ENCODE peak calls at places on chromosomes 6 and 20, in six cellular contexts. One of them, this sample, is unnamed.

GRCh38 chr20:50528804-50529351 is 18.7 kb downstream of the PTPN1 start:
- DNase-seq in HFFc6: no peak
- DNase-seq in MV-4-11: no peak
- DNase-seq in HCT116: no peak
- DNase-seq in RPMI7951: no peak
- DNase-seq in Panc1: no peak
- DNase-seq in this sample: peak

GRCh38 chr6:148548065-148548748 is 198.6 kb upstream of the UST start:
- DNase-seq in HFFc6: peak
- DNase-seq in MV-4-11: no peak
- DNase-seq in HCT116: no peak
- DNase-seq in RPMI7951: peak
- DNase-seq in Panc1: no peak
- DNase-seq in this sample: peak

GRCh38 chr20:20872420-20872819 is 160.0 kb upstream of the RALGAPA2 start:
- DNase-seq in HFFc6: no peak
- DNase-seq in MV-4-11: no peak
- DNase-seq in HCT116: no peak
- DNase-seq in RPMI7951: no peak
- DNase-seq in Panc1: no peak
- DNase-seq in this sample: no peak

GRCh38 chr6:44651604-44652003 is 264.1 kb downstream of the CDC5L start:
- DNase-seq in HFFc6: no peak
- DNase-seq in MV-4-11: no peak
- DNase-seq in HCT116: no peak
- DNase-seq in RPMI7951: no peak
- DNase-seq in Panc1: no peak
- DNase-seq in this sample: no peak

GRCh38 chr6:41805830-41806774 is 18.6 kb downstream of the TOMM6 start:
- DNase-seq in HFFc6: no peak
- DNase-seq in MV-4-11: no peak
- DNase-seq in HCT116: no peak
- DNase-seq in RPMI7951: no peak
- DNase-seq in Panc1: no peak
- DNase-seq in this sample: no peak

GRCh38 chr6:157607317-157608109 is 215.5 kb upstream of the SNX9 start:
- DNase-seq in HFFc6: no peak
- DNase-seq in MV-4-11: no peak
- DNase-seq in HCT116: no peak
- DNase-seq in RPMI7951: no peak
- DNase-seq in Panc1: no peak
- DNase-seq in this sample: no peak

GRCh38 chr6:148358196-148358785 is 15.7 kb downstream of the SASH1 start:
- DNase-seq in HFFc6: no peak
- DNase-seq in MV-4-11: peak
- DNase-seq in HCT116: no peak
- DNase-seq in RPMI7951: no peak
- DNase-seq in Panc1: no peak
- DNase-seq in this sample: peak

GRCh38 chr6:119240257-119241123 is 109.1 kb downstream of the MAN1A1 start:
- DNase-seq in HFFc6: no peak
- DNase-seq in MV-4-11: no peak
- DNase-seq in HCT116: no peak
- DNase-seq in RPMI7951: no peak
- DNase-seq in Panc1: no peak
- DNase-seq in this sample: no peak

GRCh38 chr20:24866742-24867141 is 82.3 kb upstream of the CST7 start:
- DNase-seq in HFFc6: no peak
- DNase-seq in MV-4-11: no peak
- DNase-seq in HCT116: no peak
- DNase-seq in RPMI7951: no peak
- DNase-seq in Panc1: no peak
- DNase-seq in this sample: no peak

GRCh38 chr6:120857422-120857821 is 476.9 kb downstream of the TBC1D32 start:
- DNase-seq in HFFc6: no peak
- DNase-seq in MV-4-11: no peak
- DNase-seq in HCT116: no peak
- DNase-seq in RPMI7951: no peak
- DNase-seq in Panc1: no peak
- DNase-seq in this sample: no peak

GRCh38 chr20:50608750-50609104 is 82.6 kb downstream of the RIPOR3 start:
- DNase-seq in HFFc6: no peak
- DNase-seq in MV-4-11: no peak
- DNase-seq in HCT116: no peak
- DNase-seq in RPMI7951: no peak
- DNase-seq in Panc1: no peak
- DNase-seq in this sample: no peak

GRCh38 chr6:109609737-109610136 is 81.3 kb downstream of the AK9 start:
- DNase-seq in HFFc6: no peak
- DNase-seq in MV-4-11: no peak
- DNase-seq in HCT116: no peak
- DNase-seq in RPMI7951: no peak
- DNase-seq in Panc1: no peak
- DNase-seq in this sample: no peak

GRCh38 chr6:132715204-132715603 is 1.3 kb upstream of the VNN1 start:
- DNase-seq in HFFc6: peak
- DNase-seq in MV-4-11: peak
- DNase-seq in HCT116: peak
- DNase-seq in RPMI7951: peak
- DNase-seq in Panc1: peak
- DNase-seq in this sample: peak

GRCh38 chr6:136641873-136642465 is 91.7 kb upstream of the MAP7 start:
- DNase-seq in HFFc6: no peak
- DNase-seq in MV-4-11: no peak
- DNase-seq in HCT116: no peak
- DNase-seq in RPMI7951: no peak
- DNase-seq in Panc1: no peak
- DNase-seq in this sample: no peak

GRCh38 chr20:45140836-45141235 is 16.6 kb upstream of the WFDC12 start:
- DNase-seq in HFFc6: no peak
- DNase-seq in MV-4-11: no peak
- DNase-seq in HCT116: no peak
- DNase-seq in RPMI7951: no peak
- DNase-seq in Panc1: no peak
- DNase-seq in this sample: no peak

GRCh38 chr20:36624068-36624813 is 18.7 kb downstream of the RAB5IF start:
- DNase-seq in HFFc6: no peak
- DNase-seq in MV-4-11: no peak
- DNase-seq in HCT116: no peak
- DNase-seq in RPMI7951: no peak
- DNase-seq in Panc1: no peak
- DNase-seq in this sample: no peak

GRCh38 chr6:169207482-169207881 is 46.2 kb downstream of the THBS2 start:
- DNase-seq in HFFc6: no peak
- DNase-seq in MV-4-11: no peak
- DNase-seq in HCT116: no peak
- DNase-seq in RPMI7951: no peak
- DNase-seq in Panc1: no peak
- DNase-seq in this sample: no peak

GRCh38 chr20:16759161-16759523 is 11.0 kb downstream of the OTOR start:
- DNase-seq in HFFc6: no peak
- DNase-seq in MV-4-11: no peak
- DNase-seq in HCT116: no peak
- DNase-seq in RPMI7951: peak
- DNase-seq in Panc1: no peak
- DNase-seq in this sample: peak

GRCh38 chr6:118524686-118525085 is 23.4 kb upstream of the PLN start:
- DNase-seq in HFFc6: no peak
- DNase-seq in MV-4-11: no peak
- DNase-seq in HCT116: no peak
- DNase-seq in RPMI7951: no peak
- DNase-seq in Panc1: no peak
- DNase-seq in this sample: no peak

GRCh38 chr6:124927806-124928205 is 34.4 kb upstream of the RNF217 start:
- DNase-seq in HFFc6: no peak
- DNase-seq in MV-4-11: no peak
- DNase-seq in HCT116: peak
- DNase-seq in RPMI7951: peak
- DNase-seq in Panc1: no peak
- DNase-seq in this sample: peak

GRCh38 chr20:32218156-32218900 is 10.6 kb downstream of the POFUT1 start:
- DNase-seq in HFFc6: no peak
- DNase-seq in MV-4-11: no peak
- DNase-seq in HCT116: no peak
- DNase-seq in RPMI7951: no peak
- DNase-seq in Panc1: no peak
- DNase-seq in this sample: no peak

GRCh38 chr6:115396112-115396906 is 664.4 kb downstream of the FRK start:
- DNase-seq in HFFc6: no peak
- DNase-seq in MV-4-11: no peak
- DNase-seq in HCT116: no peak
- DNase-seq in RPMI7951: no peak
- DNase-seq in Panc1: no peak
- DNase-seq in this sample: no peak